ENCODE peak calls at places on chromosomes 13 and 19, in four cellular contexts. S is chondrocyte; Q is activated CD4-positive, alpha-beta T cell treated with anti-CD3 and anti-CD28 coated beads for 1 hour; Y is ascending aorta. L is an unnamed sample.

GRCh38 chr19:10662384-10663251 is 8.5 kb downstream of the ILF3 start:
- DNase-seq in Y (no peak), S (no peak), Q (no peak), L (no peak)

GRCh38 chr13:26518433-26519084 is 38.9 kb upstream of the WASF3 start:
- DNase-seq in Y (no peak), S (no peak), Q (no peak), L (no peak)

GRCh38 chr13:88622362-88622973 is 951.3 kb downstream of the SLITRK5 start:
- DNase-seq in Q (no peak), Y (no peak), S (no peak), L (peak)

GRCh38 chr13:98509271-98510155 is 67.4 kb downstream of the STK24 start:
- DNase-seq in Q (no peak), Y (peak), S (no peak), L (peak)

GRCh38 chr19:46718157-46718933 is 1.4 kb upstream of the PRKD2 start:
- DNase-seq in S (no peak), Q (peak), Y (no peak), L (peak)

GRCh38 chr19:7227735-7228134 is 66.5 kb downstream of the INSR start:
- DNase-seq in Q (no peak), Y (no peak), S (no peak), L (no peak)

GRCh38 chr19:42010245-42011126 is 16.5 kb upstream of the ATP1A3 start:
- DNase-seq in Y (no peak), S (no peak), Q (no peak), L (no peak)

GRCh38 chr19:54160182-54160811 is 776 bp upstream of the LENG1 start:
- DNase-seq in Q (no peak), S (no peak), Y (no peak), L (no peak)

GRCh38 chr19:16470911-16471811 is 609 bp downstream of the EPS15L1 start:
- DNase-seq in Y (no peak), Q (no peak), S (no peak), L (peak)

GRCh38 chr19:33227242-33227650 is 1.6 kb upstream of the SLC7A10 start:
- DNase-seq in S (peak), Y (no peak), Q (no peak), L (no peak)